ENCODE peak calls at places on chromosomes 16 and 17, in four cellular contexts. V is K562, O is HepG2, W is GM12878. F is an unnamed sample.

GRCh38 chr17:40399185-40399584 is 18.5 kb downstream of the TOP2A start:
- DNase-seq in V (peak), O (peak), W (no peak), F (peak)

GRCh38 chr17:35051579-35052239 is 11.8 kb downstream of the RFFL start:
- DNase-seq in V (no peak), O (peak), W (no peak), F (no peak)

GRCh38 chr17:75024686-75025397 is 12.4 kb downstream of the MRPL58 start:
- DNase-seq in V (no peak), O (peak), W (no peak), F (no peak)

GRCh38 chr16:21599994-21600773 is 807 bp downstream of the METTL9 start:
- DNase-seq in V (peak), O (peak), W (peak), F (peak)

GRCh38 chr17:3675886-3676285 is 7.3 kb downstream of the EMC6 start:
- DNase-seq in V (no peak), O (no peak), W (no peak), F (no peak)

GRCh38 chr17:40857535-40857934 is 9.5 kb downstream of the KRT12 start:
- DNase-seq in V (no peak), O (no peak), W (no peak), F (no peak)

GRCh38 chr17:34001246-34001645 is 253.8 kb upstream of the CCL2 start:
- DNase-seq in V (no peak), O (no peak), W (no peak), F (no peak)

GRCh38 chr16:57388359-57389086 is 16.0 kb upstream of the CCL17 start:
- DNase-seq in V (no peak), O (no peak), W (peak), F (no peak)

GRCh38 chr17:79603771-79604170 is 7.1 kb downstream of the RBFOX3 start:
- DNase-seq in V (no peak), O (no peak), W (no peak), F (no peak)

GRCh38 chr17:59154721-59155438 is at the start of gene SKA2:
- DNase-seq in V (peak), O (no peak), W (peak), F (peak)

GRCh38 chr17:34720760-34721159 is 141.4 kb downstream of the TMEM132E start:
- DNase-seq in V (no peak), O (no peak), W (no peak), F (no peak)

GRCh38 chr17:13293421-13293820 is 275.6 kb upstream of the ELAC2 start:
- DNase-seq in V (no peak), O (no peak), W (no peak), F (no peak)

GRCh38 chr17:39150795-39151679 is at the start of gene PLXDC1:
- DNase-seq in V (no peak), O (no peak), W (no peak), F (no peak)

GRCh38 chr17:34377078-34377823 is 14.2 kb upstream of the CCL1 start:
- DNase-seq in V (no peak), O (no peak), W (no peak), F (no peak)

GRCh38 chr17:17379197-17379991 is 76.2 kb downstream of the NT5M start:
- DNase-seq in V (no peak), O (peak), W (no peak), F (no peak)

GRCh38 chr17:68835061-68835460 is 120.1 kb downstream of the ABCA8 start:
- DNase-seq in V (no peak), O (no peak), W (no peak), F (no peak)

GRCh38 chr17:42518755-42519545 is 17.1 kb upstream of the NAGLU start:
- DNase-seq in V (peak), O (peak), W (no peak), F (no peak)

GRCh38 chr17:42520540-42520951 is 15.5 kb upstream of the NAGLU start:
- DNase-seq in V (peak), O (peak), W (no peak), F (no peak)

GRCh38 chr17:42521036-42521435 is 15.0 kb upstream of the NAGLU start:
- DNase-seq in V (no peak), O (no peak), W (no peak), F (no peak)

GRCh38 chr17:42518046-42518754 is 17.8 kb upstream of the NAGLU start:
- DNase-seq in V (peak), O (no peak), W (no peak), F (no peak)

GRCh38 chr17:42519546-42520444 is 16.2 kb upstream of the NAGLU start:
- DNase-seq in V (peak), O (peak), W (no peak), F (no peak)
- TF ChIP-seq FOXK2 in V (no peak), O (no peak), W (no peak), F (no peak)

GRCh38 chr17:7215652-7216139 is 3.9 kb downstream of the DLG4 start:
- DNase-seq in V (no peak), O (no peak), W (no peak), F (no peak)
- TF ChIP-seq TARDBP in V (no peak), O (no peak), W (no peak), F (no peak)

DNA sequence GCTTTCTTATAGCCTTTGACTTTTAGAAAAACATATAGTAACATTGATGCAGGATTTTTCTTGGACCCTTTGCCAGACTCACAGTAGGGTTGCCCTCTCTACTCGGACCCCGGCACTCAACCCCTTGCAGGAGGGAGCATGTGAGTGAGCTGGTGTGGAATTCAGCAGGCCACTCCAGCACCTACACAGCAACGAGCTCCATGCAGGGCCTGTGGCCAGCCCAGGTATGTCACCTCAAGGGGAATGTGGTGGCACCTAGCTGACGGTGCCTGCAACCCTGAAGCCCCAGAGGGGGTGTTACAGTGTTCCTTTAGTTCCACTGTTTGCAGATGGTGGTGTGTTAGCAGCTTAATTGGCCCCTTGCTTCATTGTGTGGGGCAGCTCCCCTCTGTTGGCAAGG is 414.9 kb downstream of the KCNJ2 start:
- DNase-seq in V (no peak), O (no peak), W (no peak), F (no peak)
- TF ChIP-seq FOXK2 in V (no peak), O (no peak), W (no peak), F (no peak)

DNA sequence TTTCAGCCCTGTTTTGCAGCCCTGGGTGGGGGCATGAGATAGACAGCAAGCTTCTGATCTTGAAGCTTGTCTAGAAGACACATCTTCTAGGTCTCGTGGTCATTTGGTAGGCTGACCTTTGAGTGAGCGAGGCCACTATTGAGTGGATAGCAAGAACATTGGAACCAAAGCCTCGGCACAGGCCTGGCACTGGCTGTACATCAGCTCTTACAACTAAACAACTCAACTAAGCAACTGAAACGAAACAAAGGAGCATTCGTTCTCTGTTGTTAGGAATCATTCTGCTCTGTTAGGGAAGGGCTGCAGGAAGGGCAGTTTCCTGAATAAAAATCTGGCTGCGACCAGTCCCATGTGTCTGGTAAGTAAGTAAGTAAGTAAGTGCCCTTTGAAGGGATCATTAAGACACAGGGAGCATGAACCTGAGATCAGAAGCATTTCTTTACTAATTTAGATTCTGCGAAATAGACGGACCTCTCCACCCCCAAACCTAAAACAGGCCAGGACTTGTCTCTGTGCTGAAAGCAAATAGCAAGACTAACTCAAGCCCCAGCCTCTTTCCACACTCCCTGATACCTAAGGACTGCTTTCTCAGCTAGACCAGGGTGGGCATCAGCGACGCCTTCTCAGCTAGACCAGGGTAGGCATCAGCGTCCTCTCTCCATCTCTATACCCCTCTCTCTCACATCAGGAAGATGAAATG is 22.7 kb downstream of the CYB561 start:
- DNase-seq in V (no peak), O (no peak), W (no peak), F (no peak)
- TF ChIP-seq TARDBP in V (no peak), O (no peak), W (no peak), F (no peak)

GRCh38 chr16:8655184-8655717 is 19.2 kb upstream of the ABAT start:
- DNase-seq in V (peak), O (peak), W (peak), F (peak)
- TF ChIP-seq FOXK2 in V (no peak), O (no peak), W (no peak), F (no peak)

GRCh38 chr16:80530479-80530878 is 10.3 kb upstream of the DYNLRB2 start:
- DNase-seq in V (no peak), O (no peak), W (no peak), F (no peak)

GRCh38 chr16:80526418-80527061 is 14.3 kb upstream of the DYNLRB2 start:
- DNase-seq in V (peak), O (peak), W (no peak), F (peak)

GRCh38 chr16:80525420-80525819 is 15.4 kb upstream of the DYNLRB2 start:
- DNase-seq in V (no peak), O (no peak), W (no peak), F (no peak)

DNA sequence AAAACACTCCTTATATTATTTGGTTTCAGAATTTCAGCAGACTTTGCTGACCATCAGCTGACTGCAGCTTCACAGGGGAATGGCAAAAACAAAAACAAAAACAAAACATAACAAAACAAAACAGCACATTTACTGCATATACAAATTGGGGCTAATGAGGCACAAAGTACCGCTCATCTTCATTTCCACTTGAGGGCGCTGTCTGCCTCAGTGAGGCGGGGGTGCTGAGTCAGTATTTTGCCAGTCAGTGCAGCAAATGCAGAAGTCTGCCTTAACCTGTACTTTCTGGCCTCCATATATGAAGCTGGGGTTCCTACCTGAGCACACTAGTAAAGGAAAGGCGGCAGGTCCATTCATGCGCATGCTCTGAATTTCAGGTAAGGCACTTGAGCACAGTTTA is 13.5 kb upstream of the DYNLRB2 start:
- DNase-seq in V (peak), O (peak), W (no peak), F (peak)
- TF ChIP-seq TARDBP in V (no peak), O (no peak), W (no peak), F (no peak)